ENCODE peak calls at places on chromosomes 5 and 9, in seven cellular contexts. V is Peyer's patch, S is IMR-90, M is A549, A is gastrocnemius medialis, N is heart left ventricle, R is body of pancreas. U is an unnamed sample.

GRCh38 chr9:130268521-130269131 is 3.1 kb downstream of the HMCN2 start:
- DNase-seq in V (peak), S (no peak), M (no peak), A (no peak), N (no peak), R (no peak), U (no peak)

GRCh38 chr9:84322830-84323229 is 17.7 kb downstream of the SLC28A3 start:
- DNase-seq in V (no peak), S (peak), M (no peak), A (no peak), N (no peak), R (no peak), U (no peak)

GRCh38 chr9:4828776-4829175 is 36.0 kb downstream of the RCL1 start:
- DNase-seq in V (no peak), S (peak), M (no peak), A (no peak), N (no peak), R (no peak), U (no peak)

GRCh38 chr9:88596376-88596775 is 61.4 kb downstream of the NXNL2 start:
- DNase-seq in V (no peak), S (no peak), M (no peak), A (no peak), N (no peak), R (no peak), U (no peak)

GRCh38 chr5:127011151-127011550 is 19.2 kb downstream of the MARCHF3 start:
- DNase-seq in V (no peak), S (peak), M (no peak), A (no peak), N (no peak), R (no peak), U (no peak)

GRCh38 chr9:136808781-136809158 is 1.0 kb downstream of the RABL6 start:
- DNase-seq in V (no peak), S (peak), M (no peak), A (no peak), N (no peak), R (no peak), U (no peak)

GRCh38 chr5:33398501-33398900 is 42.3 kb upstream of the TARS1 start:
- DNase-seq in V (no peak), S (peak), M (no peak), A (no peak), N (no peak), R (no peak), U (no peak)

GRCh38 chr9:97521576-97522333 is 20.3 kb downstream of the TMOD1 start:
- DNase-seq in V (no peak), S (no peak), M (no peak), A (no peak), N (no peak), R (no peak), U (no peak)

GRCh38 chr5:177369050-177369912 is 11.6 kb downstream of the RGS14 start:
- DNase-seq in V (no peak), S (no peak), M (peak), A (no peak), N (no peak), R (peak), U (no peak)

GRCh38 chr5:38640012-38640395 is 83.6 kb upstream of the LIFR start:
- DNase-seq in V (no peak), S (peak), M (peak), A (no peak), N (no peak), R (no peak), U (no peak)

GRCh38 chr5:39716532-39716971 is 291.8 kb upstream of the DAB2 start:
- DNase-seq in V (peak), S (peak), M (peak), A (no peak), N (no peak), R (peak), U (no peak)

GRCh38 chr5:160621503-160621902 is 199.8 kb downstream of the PTTG1 start:
- DNase-seq in V (no peak), S (no peak), M (no peak), A (no peak), N (no peak), R (no peak), U (no peak)

GRCh38 chr9:112754578-112754977 is 4.0 kb downstream of the SNX30 start:
- DNase-seq in V (no peak), S (peak), M (no peak), A (no peak), N (no peak), R (no peak), U (peak)

GRCh38 chr9:119071636-119072035 is 297.6 kb downstream of the BRINP1 start:
- DNase-seq in V (no peak), S (no peak), M (no peak), A (no peak), N (no peak), R (no peak), U (no peak)

GRCh38 chr5:127863161-127863560 is 160.0 kb downstream of the CCDC192 start:
- DNase-seq in V (no peak), S (peak), M (no peak), A (no peak), N (no peak), R (no peak), U (no peak)

GRCh38 chr9:13266172-13266571 is 13.3 kb downstream of the MPDZ start:
- DNase-seq in V (no peak), S (peak), M (no peak), A (no peak), N (no peak), R (no peak), U (no peak)

GRCh38 chr9:91421022-91421765 is 2.4 kb downstream of the NFIL3 start:
- DNase-seq in V (no peak), S (peak), M (no peak), A (no peak), N (peak), R (peak), U (peak)

GRCh38 chr9:98101868-98102273 is 17.2 kb downstream of the TRIM14 start:
- DNase-seq in V (peak), S (peak), M (no peak), A (no peak), N (no peak), R (no peak), U (no peak)

GRCh38 chr9:110590816-110591215 is 11.3 kb upstream of the SVEP1 start:
- DNase-seq in V (no peak), S (no peak), M (no peak), A (no peak), N (no peak), R (no peak), U (no peak)

GRCh38 chr9:137000177-137000930 is 4.0 kb upstream of the CLIC3 start:
- DNase-seq in V (no peak), S (peak), M (no peak), A (no peak), N (no peak), R (no peak), U (no peak)

GRCh38 chr9:35718726-35719511 is 13.1 kb downstream of the TLN1 start:
- DNase-seq in V (peak), S (no peak), M (no peak), A (no peak), N (no peak), R (no peak), U (no peak)

GRCh38 chr5:179763215-179763945 is 30.4 kb upstream of the LTC4S start:
- DNase-seq in V (peak), S (peak), M (peak), A (peak), N (no peak), R (peak), U (peak)

GRCh38 chr9:107243757-107244156 is 39.3 kb upstream of the RAD23B start:
- DNase-seq in V (peak), S (peak), M (peak), A (no peak), N (no peak), R (peak), U (no peak)

GRCh38 chr9:89853931-89854330 is 249.1 kb downstream of the GADD45G start:
- DNase-seq in V (peak), S (no peak), M (no peak), A (no peak), N (no peak), R (peak), U (peak)

GRCh38 chr5:122180863-122181519 is 51.6 kb downstream of the ZNF474 start:
- DNase-seq in V (no peak), S (peak), M (peak), A (no peak), N (no peak), R (no peak), U (no peak)

GRCh38 chr9:133658442-133659431 is 22.6 kb downstream of the DBH start:
- DNase-seq in V (peak), S (peak), M (peak), A (no peak), N (no peak), R (peak), U (no peak)

GRCh38 chr5:154647760-154648143 is 107.4 kb upstream of the LARP1 start:
- DNase-seq in V (no peak), S (no peak), M (no peak), A (no peak), N (no peak), R (no peak), U (no peak)

GRCh38 chr5:52743012-52743411 is 44.7 kb upstream of the ITGA1 start:
- DNase-seq in V (no peak), S (no peak), M (no peak), A (no peak), N (no peak), R (no peak), U (no peak)

GRCh38 chr5:175438234-175438857 is 5.6 kb downstream of the DRD1 start:
- DNase-seq in V (no peak), S (no peak), M (no peak), A (no peak), N (no peak), R (no peak), U (no peak)

GRCh38 chr9:96419691-96419969 is 1.5 kb upstream of the ZNF367 start:
- DNase-seq in V (no peak), S (no peak), M (no peak), A (no peak), N (no peak), R (no peak), U (no peak)

GRCh38 chr9:96418074-96418919 is at the start of gene ZNF367:
- DNase-seq in V (peak), S (peak), M (peak), A (peak), N (peak), R (peak), U (peak)

GRCh38 chr9:96418920-96419690 is 935 bp upstream of the ZNF367 start:
- DNase-seq in V (peak), S (peak), M (peak), A (peak), N (peak), R (peak), U (peak)

GRCh38 chr9:96417610-96418073 is 528 bp downstream of the ZNF367 start:
- DNase-seq in V (peak), S (no peak), M (no peak), A (no peak), N (peak), R (no peak), U (no peak)

GRCh38 chr9:96417051-96417586 is 1.1 kb downstream of the ZNF367 start:
- DNase-seq in V (peak), S (peak), M (peak), A (peak), N (peak), R (peak), U (peak)
- TF ChIP-seq CTCF in V (peak), S (no peak), M (no peak), A (peak), N (no peak), R (peak), U (no peak)

DNA sequence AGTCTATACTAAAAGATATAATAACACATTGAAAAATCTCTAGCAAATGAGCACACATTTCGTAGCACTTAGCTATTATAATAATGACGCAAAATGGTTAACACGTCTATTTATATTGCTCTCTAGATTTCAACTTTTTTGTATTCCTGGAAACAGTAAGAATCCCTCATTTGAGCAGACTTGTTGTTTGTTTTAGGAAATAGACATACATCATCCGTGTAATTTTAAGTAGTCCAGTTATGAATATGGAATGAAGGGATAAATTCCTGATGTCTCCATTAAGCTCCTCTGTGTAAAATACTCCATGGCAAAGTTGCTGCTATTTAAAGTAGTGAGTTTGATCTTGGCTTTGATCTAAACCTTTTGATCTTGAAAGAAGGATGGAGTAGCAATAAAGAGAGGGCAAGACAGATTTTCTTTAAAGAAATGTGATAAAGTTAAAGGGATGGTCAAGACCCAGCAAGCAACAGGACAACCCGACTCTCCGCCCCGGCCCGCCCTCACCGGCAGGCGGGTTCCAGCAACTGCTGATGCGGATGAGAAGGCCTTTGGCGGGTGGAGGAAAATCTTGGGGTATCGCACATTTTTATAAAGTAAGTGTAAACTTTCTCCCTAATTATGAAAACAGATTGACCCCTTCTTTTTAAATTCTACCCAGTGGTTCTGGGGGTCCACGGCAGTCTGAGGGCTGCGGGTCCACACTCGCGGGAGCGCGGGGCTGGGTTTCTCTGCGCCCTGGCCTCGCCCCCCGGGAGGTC is 277.4 kb downstream of the AOPEP start:
- DNase-seq in V (no peak), S (peak), M (peak), A (no peak), N (peak), R (peak), U (peak)
- TF ChIP-seq POLR2A in V (no peak), S (no peak), M (peak), A (peak), N (no peak), R (no peak), U (no peak)

GRCh38 chr9:8366161-8366926 is 566.8 kb upstream of the DMAC1 start:
- DNase-seq in V (no peak), S (peak), M (peak), A (no peak), N (no peak), R (no peak), U (no peak)

GRCh38 chr9:8365029-8365428 is 565.5 kb upstream of the DMAC1 start:
- DNase-seq in V (no peak), S (peak), M (no peak), A (no peak), N (no peak), R (no peak), U (no peak)

GRCh38 chr9:8362250-8362649 is 562.7 kb upstream of the DMAC1 start:
- DNase-seq in V (no peak), S (no peak), M (no peak), A (no peak), N (no peak), R (no peak), U (no peak)

GRCh38 chr9:8365466-8366160 is 566.0 kb upstream of the DMAC1 start:
- DNase-seq in V (no peak), S (no peak), M (no peak), A (no peak), N (no peak), R (no peak), U (no peak)

GRCh38 chr9:8364021-8364782 is 564.6 kb upstream of the DMAC1 start:
- DNase-seq in V (no peak), S (no peak), M (no peak), A (no peak), N (no peak), R (no peak), U (no peak)
- H3K4me3 ChIP-seq in V (no peak), S (no peak), M (no peak), A (no peak), N (no peak), R (no peak), U (no peak)

DNA sequence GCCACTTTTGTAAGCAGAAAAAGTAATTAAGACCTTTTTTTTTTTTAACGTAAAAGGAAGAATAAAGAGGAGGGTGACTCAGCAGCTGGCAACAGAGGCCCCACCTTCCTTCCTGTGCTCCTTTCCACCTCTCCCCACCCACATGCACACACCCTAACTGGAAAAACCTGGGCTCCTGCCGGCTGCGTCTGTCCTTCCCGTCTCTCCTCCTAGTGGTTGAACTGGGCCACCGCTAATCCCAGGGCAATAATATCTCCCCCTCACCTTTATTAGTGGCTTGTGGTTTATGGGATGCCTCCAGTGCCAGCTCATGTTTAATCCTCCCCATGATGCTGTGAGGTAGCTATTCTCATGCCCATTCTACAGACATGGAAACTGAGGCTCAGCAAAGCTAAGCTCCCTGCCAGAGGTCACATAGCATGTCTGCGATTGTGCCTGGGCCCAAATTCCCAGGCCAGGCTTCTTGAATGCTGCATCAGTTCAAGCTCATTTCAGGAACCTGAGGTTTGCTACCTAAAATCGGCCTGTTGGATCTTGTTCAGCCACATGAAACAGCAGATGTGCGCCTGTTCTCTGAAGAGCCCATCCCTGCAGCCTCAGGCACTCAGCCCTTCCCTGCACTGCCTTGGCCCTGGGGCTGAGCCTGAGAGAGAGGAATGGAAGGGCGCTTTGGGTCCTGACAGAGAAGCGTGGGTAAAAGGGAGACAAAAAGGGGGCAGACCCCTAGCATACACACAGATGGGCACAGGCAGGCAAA is 61.0 kb upstream of the IL17B start:
- DNase-seq in V (peak), S (peak), M (peak), A (no peak), N (no peak), R (no peak), U (no peak)
- TF ChIP-seq CTCF in V (peak), S (peak), M (peak), A (peak), N (no peak), R (peak), U (no peak)

DNA sequence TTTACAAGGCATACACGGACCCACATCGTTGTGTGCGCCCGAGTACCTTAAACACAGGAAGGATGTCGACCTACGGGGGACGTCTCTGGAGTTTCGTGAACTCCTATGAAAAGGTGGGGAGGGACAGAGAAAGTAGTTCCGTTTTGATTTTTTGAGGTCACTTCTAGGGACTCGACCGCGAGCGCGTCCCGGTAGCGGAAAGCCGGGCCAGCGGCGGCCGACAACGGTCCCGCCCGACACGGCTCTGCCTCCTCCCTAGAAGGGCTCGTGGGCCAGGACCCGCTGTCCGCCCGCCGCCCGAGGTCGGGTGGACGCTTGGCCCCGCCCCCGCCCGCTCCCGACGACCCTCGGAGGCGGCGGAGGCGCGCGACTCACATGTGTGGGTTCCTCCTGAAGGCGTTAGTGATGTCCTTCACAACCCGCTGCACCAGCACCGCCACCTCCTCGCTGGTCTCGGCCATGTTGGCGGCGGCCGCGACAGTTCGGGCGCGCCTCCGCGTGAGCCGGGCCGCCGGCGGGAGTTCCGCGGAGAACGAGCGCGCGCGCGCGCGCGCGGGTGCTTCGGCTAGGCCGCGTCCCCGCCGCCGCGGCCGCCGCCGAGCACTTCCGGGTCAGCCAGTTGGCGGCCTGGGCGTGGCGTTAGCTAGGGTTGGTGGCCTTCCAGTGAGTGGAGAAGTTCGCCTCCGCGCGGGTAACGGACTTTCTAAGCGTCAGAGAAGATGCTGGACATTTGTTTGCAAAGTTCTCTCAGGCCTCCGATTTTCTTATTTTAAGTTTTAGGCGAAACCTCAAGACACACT is at the start of gene PTAR1:
- DNase-seq in V (peak), S (peak), M (peak), A (peak), N (peak), R (peak), U (peak)
- TF ChIP-seq POLR2A in V (peak), S (peak), M (peak), A (peak), N (peak), R (peak), U (no peak)

DNA sequence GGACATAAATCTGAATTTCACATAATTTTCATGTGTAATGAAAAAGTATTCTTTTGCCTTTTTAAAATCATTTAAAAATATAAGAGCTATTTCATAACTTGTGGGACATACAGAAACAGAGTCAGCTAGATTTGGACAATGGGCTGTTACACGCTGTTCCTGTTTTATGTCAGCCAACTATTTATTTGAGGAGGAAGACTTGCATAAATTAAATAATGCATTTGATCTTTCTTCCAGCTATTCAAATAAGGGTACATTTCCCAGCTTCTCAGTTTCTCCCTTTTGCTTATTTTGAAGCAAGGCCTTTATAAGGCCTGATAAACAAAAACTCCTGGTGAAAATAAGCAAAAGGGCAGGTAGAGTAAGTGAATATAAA is 6.5 kb downstream of the STOM start:
- DNase-seq in V (no peak), S (no peak), M (no peak), A (no peak), N (no peak), R (no peak), U (no peak)
- H3K4me3 ChIP-seq in V (no peak), S (no peak), M (no peak), A (peak), N (peak), R (no peak), U (no peak)

DNA sequence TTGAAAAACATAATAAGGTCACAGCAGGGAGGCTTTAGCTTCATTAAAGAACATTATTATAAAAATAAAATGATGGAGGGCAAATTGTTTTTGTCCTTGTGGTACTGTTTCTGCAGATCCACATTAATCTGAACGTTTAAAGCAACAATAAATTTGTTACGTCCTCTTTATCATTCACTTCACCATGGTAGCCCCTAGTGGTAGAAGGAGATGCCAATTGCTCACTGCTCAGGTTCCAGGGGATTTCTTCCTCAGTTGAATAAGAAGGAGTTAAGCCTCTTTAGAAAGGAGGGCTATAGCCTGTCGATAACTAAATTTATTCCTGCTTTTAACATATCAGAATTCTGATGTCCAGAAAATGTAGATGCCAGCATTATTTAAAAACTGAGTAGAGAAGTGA is 692.4 kb downstream of the PTPRD start:
- DNase-seq in V (no peak), S (no peak), M (no peak), A (no peak), N (no peak), R (no peak), U (no peak)
- TF ChIP-seq CTCF in V (no peak), S (no peak), M (no peak), A (no peak), N (no peak), R (no peak), U (no peak)

GRCh38 chr9:109477269-109478203 is 20.6 kb downstream of the PTPN3 start:
- DNase-seq in V (peak), S (no peak), M (peak), A (peak), N (no peak), R (peak), U (no peak)
- TF ChIP-seq POLR2A in V (peak), S (no peak), M (peak), A (peak), N (no peak), R (no peak), U (no peak)

U was measured in lower leg skin.